ENCODE peak calls at places on chromosomes 12 and 14, in four cellular contexts. Q is right lobe of liver, K is lung, E is fibroblast of the aortic adventitia. W is an unnamed sample.
A peak's percentile ranks its signal among the peaks of the same experiment; 100 is the strongest.

GRCh38 chr12:49621651-49622500 is 1.5 kb upstream of the PRPF40B start:
- DNase-seq in Q (no peak), E (no peak), K (no peak), W (peak; percentile 28)

GRCh38 chr12:104671407-104672095 is 214.8 kb downstream of the CHST11 start:
- DNase-seq in E (peak; percentile 86), K (peak; percentile 94), Q (peak; percentile 86), W (peak; percentile 98)

GRCh38 chr12:116376354-116377193 is 99.1 kb upstream of the MED13L start:
- DNase-seq in Q (peak; percentile 66), K (no peak), E (peak; percentile 89), W (peak; percentile 80)

GRCh38 chr12:117968826-117969659 is at the start of gene KSR2:
- DNase-seq in Q (peak; percentile 55), K (peak; percentile 80), E (peak; percentile 16), W (no peak)

GRCh38 chr14:69288001-69288771 is 28.2 kb downstream of the GALNT16 start:
- DNase-seq in Q (peak; percentile 62), K (no peak), E (peak; percentile 84), W (peak; percentile 64)

GRCh38 chr12:61385771-61386170 is 874.4 kb upstream of the USP15 start:
- DNase-seq in Q (no peak), K (no peak), E (no peak), W (peak; percentile 39)

GRCh38 chr12:31629756-31630732 is 29.4 kb upstream of the ETFBKMT start:
- DNase-seq in K (no peak), Q (no peak), E (peak; percentile 84), W (peak; percentile 62)

GRCh38 chr12:50401383-50402155 is 884 bp downstream of the LARP4 start:
- DNase-seq in K (no peak), E (peak; percentile 87), Q (no peak), W (peak; percentile 35)

GRCh38 chr14:57291692-57292647 is 23.2 kb downstream of the AP5M1 start:
- DNase-seq in K (no peak), Q (no peak), E (no peak), W (no peak)

GRCh38 chr14:101405171-101405883 is 156.0 kb upstream of the DIO3 start:
- DNase-seq in K (no peak), E (no peak), Q (peak; percentile 81), W (peak; percentile 20)

GRCh38 chr14:55938249-55938791 is 179.9 kb upstream of the PELI2 start:
- DNase-seq in Q (no peak), E (no peak), K (no peak), W (peak; percentile 91)

GRCh38 chr14:101417434-101417833 is 143.9 kb upstream of the DIO3 start:
- DNase-seq in E (no peak), Q (no peak), K (no peak), W (no peak)

GRCh38 chr14:55240526-55241178 is 30.6 kb upstream of the FBXO34 start:
- DNase-seq in K (no peak), Q (no peak), E (peak; percentile 31), W (peak; percentile 84)

GRCh38 chr12:63991036-63991547 is 146.6 kb downstream of the SRGAP1 start:
- DNase-seq in E (no peak), Q (no peak), K (no peak), W (no peak)

GRCh38 chr12:104215638-104216297 is at the start of gene TXNRD1:
- DNase-seq in K (peak; percentile 81), E (peak; percentile 73), Q (peak; percentile 87), W (peak; percentile 67)

GRCh38 chr14:104778694-104779331 is 16.7 kb downstream of the AKT1 start:
- DNase-seq in K (no peak), E (no peak), Q (no peak), W (no peak)

GRCh38 chr14:51004352-51004800 is 60.1 kb upstream of the PYGL start:
- DNase-seq in Q (peak; percentile 69), E (no peak), K (peak; percentile 56), W (peak; percentile 29)

GRCh38 chr14:100391777-100392176 is 68.6 kb downstream of the SLC25A47 start:
- DNase-seq in E (no peak), Q (no peak), K (no peak), W (peak; percentile 59)

GRCh38 chr12:89777685-89778379 is 69.2 kb upstream of the ATP2B1 start:
- DNase-seq in K (no peak), Q (no peak), E (no peak), W (no peak)

GRCh38 chr12:59780605-59781135 is 184.8 kb downstream of the SLC16A7 start:
- DNase-seq in K (no peak), Q (no peak), E (peak; percentile 72), W (peak; percentile 9)

GRCh38 chr14:27715561-27715960 is 1051.0 kb upstream of the FOXG1 start:
- DNase-seq in Q (no peak), E (no peak), K (no peak), W (no peak)

GRCh38 chr12:52010152-52010622 is 3.4 kb downstream of the TAMALIN start:
- DNase-seq in K (peak; percentile 57), E (peak; percentile 90), Q (peak; percentile 74), W (peak; percentile 91)

GRCh38 chr14:23729720-23730387 is 93.7 kb downstream of the DHRS2 start:
- DNase-seq in K (no peak), E (no peak), Q (no peak), W (no peak)

GRCh38 chr14:33307691-33308369 is 369.2 kb downstream of the NPAS3 start:
- DNase-seq in Q (no peak), E (peak; percentile 53), K (no peak), W (peak; percentile 82)

GRCh38 chr14:96705422-96706092 is 91.6 kb upstream of the VRK1 start:
- DNase-seq in K (no peak), Q (no peak), E (no peak), W (no peak)

GRCh38 chr12:6204533-6205143 is 4.4 kb downstream of the CD9 start:
- DNase-seq in Q (no peak), K (no peak), E (peak; percentile 47), W (no peak)

GRCh38 chr12:13173537-13173936 is 23.0 kb upstream of the EMP1 start:
- DNase-seq in K (peak; percentile 58), E (peak; percentile 92), Q (no peak), W (peak; percentile 98)

GRCh38 chr12:128971802-128972201 is 118.5 kb downstream of the GLT1D1 start:
- DNase-seq in E (no peak), K (no peak), Q (no peak), W (no peak)

GRCh38 chr12:110540048-110540447 is 37.9 kb downstream of the RAD9B start:
- DNase-seq in K (no peak), E (peak; percentile 41), Q (no peak), W (no peak)

GRCh38 chr12:46269429-46270241 is 792 bp upstream of the SLC38A1 start:
- DNase-seq in E (no peak), K (no peak), Q (no peak), W (no peak)

GRCh38 chr14:31952573-31952972 is 124.5 kb upstream of the ARHGAP5 start:
- DNase-seq in Q (no peak), E (no peak), K (no peak), W (no peak)

GRCh38 chr14:106802413-106803364 is 1276.3 kb downstream of the TMEM121 start:
- DNase-seq in Q (no peak), K (no peak), E (no peak), W (no peak)

GRCh38 chr14:74663884-74664283 is 49.0 kb downstream of the AREL1 start:
- DNase-seq in K (no peak), E (no peak), Q (no peak), W (no peak)

GRCh38 chr14:100750762-100751699 is 24.3 kb downstream of the DLK1 start:
- DNase-seq in Q (no peak), K (no peak), E (no peak), W (no peak)

GRCh38 chr12:18257251-18257650 is 4.1 kb upstream of the PIK3C2G start:
- DNase-seq in K (no peak), Q (no peak), E (no peak), W (no peak)
- TF ChIP-seq CTCF in K (no peak), Q (no peak), E (no peak), W (no peak)

DNA sequence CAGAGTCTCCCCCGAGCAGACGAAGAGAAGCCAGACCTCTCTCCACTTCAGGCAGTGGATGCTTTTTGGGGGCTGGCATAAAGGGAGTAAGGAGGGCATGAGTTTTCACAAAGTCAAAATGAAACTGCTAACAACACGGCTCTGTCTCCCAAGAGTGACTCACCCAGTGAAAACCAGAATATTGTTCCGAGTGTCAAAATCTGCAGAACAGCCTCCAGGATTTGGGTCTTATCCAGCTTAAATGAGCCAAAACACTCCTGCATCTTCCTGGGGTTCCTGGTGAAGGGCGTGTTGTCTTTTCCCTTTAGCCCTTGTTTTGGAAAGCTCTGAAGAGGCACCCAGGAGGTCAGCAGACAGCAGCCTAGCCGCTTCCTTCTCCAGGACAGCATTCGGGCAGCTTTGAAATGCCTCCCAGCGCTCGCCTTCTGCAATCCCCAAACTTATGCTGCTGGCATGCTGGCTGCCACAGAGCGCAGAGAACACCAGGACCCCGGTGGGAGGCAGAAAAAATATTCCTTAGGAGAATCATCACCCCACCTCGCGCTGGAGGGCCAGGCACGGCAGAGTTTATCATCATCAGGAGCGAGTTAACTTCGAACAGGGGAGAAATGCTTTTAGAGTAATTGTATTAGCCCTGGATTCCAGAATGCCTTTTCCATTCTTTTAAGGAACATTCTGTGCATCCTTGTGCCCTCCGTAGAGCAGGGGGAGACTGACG is 117.7 kb upstream of the NCOR2 start:
- DNase-seq in E (peak; percentile 93), Q (no peak), K (no peak), W (peak; percentile 61)
- H3K4me3 ChIP-seq in E (peak overlapping the region; percentile 57), Q (no peak overlapping the region), K (no peak overlapping the region), W (peak overlapping the region; percentile 34)

DNA sequence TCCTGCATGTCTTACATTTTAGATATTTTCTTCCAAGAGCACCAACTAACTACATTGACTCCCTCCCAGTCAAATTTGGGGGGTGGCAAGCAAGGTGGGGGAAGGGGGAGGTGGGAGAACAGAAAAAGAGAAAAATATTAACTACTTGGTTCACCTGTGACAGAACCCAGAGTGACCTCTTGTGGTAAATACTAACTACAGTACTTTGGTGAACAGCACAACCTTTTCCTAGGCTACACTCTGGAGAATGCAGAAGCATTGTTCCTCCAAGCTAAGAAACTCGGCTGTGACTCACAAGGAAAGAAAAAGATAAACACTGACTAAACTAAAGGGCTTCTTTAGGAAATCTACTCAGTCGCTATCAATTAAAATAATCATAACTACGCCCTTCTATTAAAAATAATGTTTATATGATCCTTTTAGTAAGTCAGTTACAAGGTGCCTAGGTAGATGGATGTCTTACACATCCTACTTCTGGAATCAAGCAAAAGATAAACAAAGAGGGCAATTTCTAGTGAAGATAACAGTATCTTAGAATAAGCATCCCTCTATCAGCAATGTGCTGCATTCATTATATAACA is 5.4 kb downstream of the KCNH5 start:
- DNase-seq in K (no peak), Q (no peak), E (peak; percentile 73), W (peak; percentile 70)
- TF ChIP-seq CTCF in K (no peak), Q (peak; percentile 13), E (peak; percentile 34), W (no peak)

GRCh38 chr12:54584128-54584527 is 4.3 kb downstream of the PPP1R1A start:
- DNase-seq in Q (no peak), E (no peak), K (no peak), W (no peak)
- H3K4me3 ChIP-seq in Q (no peak overlapping the region), E (no peak overlapping the region), K (no peak overlapping the region), W (no peak overlapping the region)

GRCh38 chr12:67067453-67068203 is 201.5 kb upstream of the CAND1 start:
- DNase-seq in E (no peak), K (no peak), Q (no peak), W (no peak)
- TF ChIP-seq CTCF in E (no peak), K (no peak), Q (no peak), W (no peak)

W was measured in foreskin fibroblast.